ENCODE peak calls at places on chromosomes 4 and X, in eight cellular contexts. One of them, this sample, is unnamed.

GRCh38 chr4:158042591-158043030 is 130.2 kb downstream of the GASK1B start:
- DNase-seq in hippocampal formation: no peak
- DNase-seq in OCI-M1: no peak
- DNase-seq in anterior cingulate cortex: no peak
- DNase-seq in CD8-positive, alpha-beta T cell: no peak
- DNase-seq in stimulated activated CD4-positive, alpha-beta T cell treated with anti-CD3 and anti-CD28 coated beads, Interleukin-12 subunit alpha, Interleukin-12 subunit beta, amount 100 ng/mL, for 4 hours: no peak
- DNase-seq in SW 1271: no peak
- DNase-seq in Kasumi-1: no peak
- DNase-seq in this sample: no peak

GRCh38 chr4:4762909-4763814 is 96.3 kb upstream of the MSX1 start:
- DNase-seq in hippocampal formation: no peak
- DNase-seq in anterior cingulate cortex: no peak
- DNase-seq in CD8-positive, alpha-beta T cell: no peak
- DNase-seq in SW 1271: no peak
- DNase-seq in stimulated activated CD4-positive, alpha-beta T cell treated with anti-CD3 and anti-CD28 coated beads, Interleukin-12 subunit alpha, Interleukin-12 subunit beta, amount 100 ng/mL, for 4 hours: peak; percentile 4
- DNase-seq in OCI-M1: peak; percentile 82
- DNase-seq in Kasumi-1: no peak
- DNase-seq in this sample: no peak

GRCh38 chr4:112266823-112267222 is 18.9 kb downstream of the TIFA start:
- DNase-seq in stimulated activated CD4-positive, alpha-beta T cell treated with anti-CD3 and anti-CD28 coated beads, Interleukin-12 subunit alpha, Interleukin-12 subunit beta, amount 100 ng/mL, for 4 hours: no peak
- DNase-seq in SW 1271: peak; percentile 16
- DNase-seq in CD8-positive, alpha-beta T cell: no peak
- DNase-seq in Kasumi-1: peak; percentile 46
- DNase-seq in hippocampal formation: no peak
- DNase-seq in anterior cingulate cortex: no peak
- DNase-seq in OCI-M1: peak; percentile 38
- DNase-seq in this sample: no peak

GRCh38 chr4:4542824-4543485 is 1.1 kb upstream of the STX18 start:
- DNase-seq in Kasumi-1: no peak
- DNase-seq in OCI-M1: no peak
- DNase-seq in hippocampal formation: no peak
- DNase-seq in stimulated activated CD4-positive, alpha-beta T cell treated with anti-CD3 and anti-CD28 coated beads, Interleukin-12 subunit alpha, Interleukin-12 subunit beta, amount 100 ng/mL, for 4 hours: no peak
- DNase-seq in CD8-positive, alpha-beta T cell: no peak
- DNase-seq in SW 1271: no peak
- DNase-seq in anterior cingulate cortex: no peak
- DNase-seq in this sample: no peak

GRCh38 chrX:154348114-154348531 is 26.3 kb downstream of the FLNA start:
- DNase-seq in hippocampal formation: no peak
- DNase-seq in SW 1271: peak; percentile 12
- DNase-seq in OCI-M1: peak; percentile 2
- DNase-seq in anterior cingulate cortex: no peak
- DNase-seq in CD8-positive, alpha-beta T cell: no peak
- DNase-seq in Kasumi-1: no peak
- DNase-seq in stimulated activated CD4-positive, alpha-beta T cell treated with anti-CD3 and anti-CD28 coated beads, Interleukin-12 subunit alpha, Interleukin-12 subunit beta, amount 100 ng/mL, for 4 hours: no peak
- DNase-seq in this sample: no peak

GRCh38 chr4:139841464-139842195 is 176.0 kb downstream of the MGST2 start:
- DNase-seq in CD8-positive, alpha-beta T cell: peak; percentile 5
- DNase-seq in stimulated activated CD4-positive, alpha-beta T cell treated with anti-CD3 and anti-CD28 coated beads, Interleukin-12 subunit alpha, Interleukin-12 subunit beta, amount 100 ng/mL, for 4 hours: no peak
- DNase-seq in SW 1271: no peak
- DNase-seq in OCI-M1: peak; percentile 94
- DNase-seq in anterior cingulate cortex: no peak
- DNase-seq in Kasumi-1: no peak
- DNase-seq in hippocampal formation: no peak
- DNase-seq in this sample: peak; percentile 94

GRCh38 chr4:114488301-114488982 is 110.2 kb upstream of the UGT8 start:
- DNase-seq in Kasumi-1: no peak
- DNase-seq in hippocampal formation: no peak
- DNase-seq in SW 1271: no peak
- DNase-seq in CD8-positive, alpha-beta T cell: no peak
- DNase-seq in stimulated activated CD4-positive, alpha-beta T cell treated with anti-CD3 and anti-CD28 coated beads, Interleukin-12 subunit alpha, Interleukin-12 subunit beta, amount 100 ng/mL, for 4 hours: no peak
- DNase-seq in OCI-M1: no peak
- DNase-seq in anterior cingulate cortex: no peak
- DNase-seq in this sample: no peak

GRCh38 chr4:53777244-53777984 is 186.1 kb upstream of the LNX1 start:
- DNase-seq in OCI-M1: peak; percentile 8
- DNase-seq in CD8-positive, alpha-beta T cell: no peak
- DNase-seq in hippocampal formation: no peak
- DNase-seq in SW 1271: no peak
- DNase-seq in anterior cingulate cortex: no peak
- DNase-seq in stimulated activated CD4-positive, alpha-beta T cell treated with anti-CD3 and anti-CD28 coated beads, Interleukin-12 subunit alpha, Interleukin-12 subunit beta, amount 100 ng/mL, for 4 hours: no peak
- DNase-seq in Kasumi-1: peak; percentile 84
- DNase-seq in this sample: no peak

GRCh38 chrX:154452823-154453222 is 5.3 kb upstream of the PLXNA3 start:
- DNase-seq in hippocampal formation: peak; percentile 21
- DNase-seq in Kasumi-1: no peak
- DNase-seq in SW 1271: no peak
- DNase-seq in anterior cingulate cortex: peak; percentile 1
- DNase-seq in stimulated activated CD4-positive, alpha-beta T cell treated with anti-CD3 and anti-CD28 coated beads, Interleukin-12 subunit alpha, Interleukin-12 subunit beta, amount 100 ng/mL, for 4 hours: no peak
- DNase-seq in CD8-positive, alpha-beta T cell: no peak
- DNase-seq in OCI-M1: no peak
- DNase-seq in this sample: no peak

GRCh38 chr4:147039991-147040575 is 94.4 kb upstream of the TTC29 start:
- DNase-seq in Kasumi-1: no peak
- DNase-seq in stimulated activated CD4-positive, alpha-beta T cell treated with anti-CD3 and anti-CD28 coated beads, Interleukin-12 subunit alpha, Interleukin-12 subunit beta, amount 100 ng/mL, for 4 hours: no peak
- DNase-seq in OCI-M1: no peak
- DNase-seq in anterior cingulate cortex: no peak
- DNase-seq in hippocampal formation: no peak
- DNase-seq in CD8-positive, alpha-beta T cell: no peak
- DNase-seq in SW 1271: no peak
- DNase-seq in this sample: no peak

GRCh38 chrX:102113367-102113766 is 12.1 kb upstream of the TCEAL2 start:
- DNase-seq in Kasumi-1: no peak
- DNase-seq in hippocampal formation: no peak
- DNase-seq in anterior cingulate cortex: no peak
- DNase-seq in stimulated activated CD4-positive, alpha-beta T cell treated with anti-CD3 and anti-CD28 coated beads, Interleukin-12 subunit alpha, Interleukin-12 subunit beta, amount 100 ng/mL, for 4 hours: no peak
- DNase-seq in OCI-M1: no peak
- DNase-seq in SW 1271: no peak
- DNase-seq in CD8-positive, alpha-beta T cell: no peak
- DNase-seq in this sample: no peak

GRCh38 chr4:77854431-77855111 is 8.1 kb upstream of the MRPL1 start:
- DNase-seq in Kasumi-1: no peak
- DNase-seq in hippocampal formation: no peak
- DNase-seq in stimulated activated CD4-positive, alpha-beta T cell treated with anti-CD3 and anti-CD28 coated beads, Interleukin-12 subunit alpha, Interleukin-12 subunit beta, amount 100 ng/mL, for 4 hours: no peak
- DNase-seq in anterior cingulate cortex: no peak
- DNase-seq in SW 1271: no peak
- DNase-seq in OCI-M1: no peak
- DNase-seq in CD8-positive, alpha-beta T cell: no peak
- DNase-seq in this sample: no peak

GRCh38 chr4:173793937-173794510 is 264.0 kb upstream of the HAND2 start:
- DNase-seq in SW 1271: no peak
- DNase-seq in anterior cingulate cortex: no peak
- DNase-seq in hippocampal formation: no peak
- DNase-seq in Kasumi-1: no peak
- DNase-seq in CD8-positive, alpha-beta T cell: no peak
- DNase-seq in stimulated activated CD4-positive, alpha-beta T cell treated with anti-CD3 and anti-CD28 coated beads, Interleukin-12 subunit alpha, Interleukin-12 subunit beta, amount 100 ng/mL, for 4 hours: no peak
- DNase-seq in OCI-M1: no peak
- DNase-seq in this sample: no peak

GRCh38 chr4:186693159-186693815 is 30.4 kb downstream of the FAT1 start:
- DNase-seq in stimulated activated CD4-positive, alpha-beta T cell treated with anti-CD3 and anti-CD28 coated beads, Interleukin-12 subunit alpha, Interleukin-12 subunit beta, amount 100 ng/mL, for 4 hours: no peak
- DNase-seq in Kasumi-1: no peak
- DNase-seq in SW 1271: no peak
- DNase-seq in anterior cingulate cortex: no peak
- DNase-seq in CD8-positive, alpha-beta T cell: no peak
- DNase-seq in OCI-M1: no peak
- DNase-seq in hippocampal formation: no peak
- DNase-seq in this sample: peak; percentile 72

GRCh38 chrX:155997436-155997835 is at the start of gene IL9R:
- DNase-seq in SW 1271: no peak
- DNase-seq in anterior cingulate cortex: no peak
- DNase-seq in stimulated activated CD4-positive, alpha-beta T cell treated with anti-CD3 and anti-CD28 coated beads, Interleukin-12 subunit alpha, Interleukin-12 subunit beta, amount 100 ng/mL, for 4 hours: peak; percentile 22
- DNase-seq in Kasumi-1: no peak
- DNase-seq in OCI-M1: no peak
- DNase-seq in hippocampal formation: no peak
- DNase-seq in CD8-positive, alpha-beta T cell: peak; percentile 21
- DNase-seq in this sample: no peak

GRCh38 chr4:55431710-55432336 is 36.1 kb downstream of the TMEM165 start:
- DNase-seq in hippocampal formation: no peak
- DNase-seq in SW 1271: no peak
- DNase-seq in OCI-M1: no peak
- DNase-seq in CD8-positive, alpha-beta T cell: no peak
- DNase-seq in stimulated activated CD4-positive, alpha-beta T cell treated with anti-CD3 and anti-CD28 coated beads, Interleukin-12 subunit alpha, Interleukin-12 subunit beta, amount 100 ng/mL, for 4 hours: no peak
- DNase-seq in anterior cingulate cortex: no peak
- DNase-seq in Kasumi-1: no peak
- DNase-seq in this sample: no peak

GRCh38 chr4:56727150-56727549 is 46.1 kb upstream of the HOPX start:
- DNase-seq in hippocampal formation: no peak
- DNase-seq in anterior cingulate cortex: no peak
- DNase-seq in stimulated activated CD4-positive, alpha-beta T cell treated with anti-CD3 and anti-CD28 coated beads, Interleukin-12 subunit alpha, Interleukin-12 subunit beta, amount 100 ng/mL, for 4 hours: no peak
- DNase-seq in CD8-positive, alpha-beta T cell: no peak
- DNase-seq in SW 1271: no peak
- DNase-seq in Kasumi-1: no peak
- DNase-seq in OCI-M1: no peak
- DNase-seq in this sample: no peak

GRCh38 chrX:132393992-132394391 is 94.8 kb downstream of the MBNL3 start:
- DNase-seq in Kasumi-1: no peak
- DNase-seq in anterior cingulate cortex: no peak
- DNase-seq in OCI-M1: no peak
- DNase-seq in hippocampal formation: no peak
- DNase-seq in SW 1271: no peak
- DNase-seq in stimulated activated CD4-positive, alpha-beta T cell treated with anti-CD3 and anti-CD28 coated beads, Interleukin-12 subunit alpha, Interleukin-12 subunit beta, amount 100 ng/mL, for 4 hours: no peak
- DNase-seq in CD8-positive, alpha-beta T cell: no peak
- DNase-seq in this sample: no peak

GRCh38 chr4:5958199-5958735 is 60.0 kb downstream of the C4orf50 start:
- DNase-seq in Kasumi-1: no peak
- DNase-seq in hippocampal formation: no peak
- DNase-seq in CD8-positive, alpha-beta T cell: no peak
- DNase-seq in anterior cingulate cortex: no peak
- DNase-seq in SW 1271: no peak
- DNase-seq in stimulated activated CD4-positive, alpha-beta T cell treated with anti-CD3 and anti-CD28 coated beads, Interleukin-12 subunit alpha, Interleukin-12 subunit beta, amount 100 ng/mL, for 4 hours: no peak
- DNase-seq in OCI-M1: no peak
- DNase-seq in this sample: no peak

GRCh38 chr4:111136438-111136837 is 513.6 kb upstream of the PITX2 start:
- DNase-seq in SW 1271: no peak
- DNase-seq in Kasumi-1: no peak
- DNase-seq in anterior cingulate cortex: no peak
- DNase-seq in hippocampal formation: no peak
- DNase-seq in stimulated activated CD4-positive, alpha-beta T cell treated with anti-CD3 and anti-CD28 coated beads, Interleukin-12 subunit alpha, Interleukin-12 subunit beta, amount 100 ng/mL, for 4 hours: no peak
- DNase-seq in OCI-M1: peak; percentile 42
- DNase-seq in CD8-positive, alpha-beta T cell: no peak
- DNase-seq in this sample: no peak

GRCh38 chrX:48937065-48937907 is 18.5 kb upstream of the PIM2 start:
- DNase-seq in CD8-positive, alpha-beta T cell: peak; percentile 80
- DNase-seq in hippocampal formation: no peak
- DNase-seq in SW 1271: no peak
- DNase-seq in Kasumi-1: peak; percentile 31
- DNase-seq in anterior cingulate cortex: no peak
- DNase-seq in OCI-M1: peak; percentile 94
- DNase-seq in stimulated activated CD4-positive, alpha-beta T cell treated with anti-CD3 and anti-CD28 coated beads, Interleukin-12 subunit alpha, Interleukin-12 subunit beta, amount 100 ng/mL, for 4 hours: peak; percentile 73
- DNase-seq in this sample: peak; percentile 71

GRCh38 chr4:77229433-77229832 is 72.4 kb downstream of the CCNG2 start:
- DNase-seq in anterior cingulate cortex: no peak
- DNase-seq in hippocampal formation: no peak
- DNase-seq in Kasumi-1: no peak
- DNase-seq in stimulated activated CD4-positive, alpha-beta T cell treated with anti-CD3 and anti-CD28 coated beads, Interleukin-12 subunit alpha, Interleukin-12 subunit beta, amount 100 ng/mL, for 4 hours: no peak
- DNase-seq in CD8-positive, alpha-beta T cell: no peak
- DNase-seq in SW 1271: no peak
- DNase-seq in OCI-M1: no peak
- DNase-seq in this sample: no peak

GRCh38 chr4:105715692-105716278 is 7.2 kb downstream of the GSTCD start:
- DNase-seq in OCI-M1: peak; percentile 83
- DNase-seq in hippocampal formation: no peak
- DNase-seq in stimulated activated CD4-positive, alpha-beta T cell treated with anti-CD3 and anti-CD28 coated beads, Interleukin-12 subunit alpha, Interleukin-12 subunit beta, amount 100 ng/mL, for 4 hours: no peak
- DNase-seq in SW 1271: peak; percentile 19
- DNase-seq in CD8-positive, alpha-beta T cell: no peak
- DNase-seq in anterior cingulate cortex: no peak
- DNase-seq in Kasumi-1: peak; percentile 57
- DNase-seq in this sample: no peak

GRCh38 chr4:2788101-2788500 is 4.8 kb upstream of the SH3BP2 start:
- DNase-seq in Kasumi-1: no peak
- DNase-seq in stimulated activated CD4-positive, alpha-beta T cell treated with anti-CD3 and anti-CD28 coated beads, Interleukin-12 subunit alpha, Interleukin-12 subunit beta, amount 100 ng/mL, for 4 hours: no peak
- DNase-seq in hippocampal formation: no peak
- DNase-seq in CD8-positive, alpha-beta T cell: no peak
- DNase-seq in anterior cingulate cortex: no peak
- DNase-seq in OCI-M1: no peak
- DNase-seq in SW 1271: no peak
- DNase-seq in this sample: no peak

GRCh38 chr4:41538887-41539498 is 1.0 kb downstream of the LIMCH1 start:
- DNase-seq in SW 1271: no peak
- DNase-seq in CD8-positive, alpha-beta T cell: no peak
- DNase-seq in stimulated activated CD4-positive, alpha-beta T cell treated with anti-CD3 and anti-CD28 coated beads, Interleukin-12 subunit alpha, Interleukin-12 subunit beta, amount 100 ng/mL, for 4 hours: no peak
- DNase-seq in hippocampal formation: no peak
- DNase-seq in anterior cingulate cortex: no peak
- DNase-seq in OCI-M1: no peak
- DNase-seq in Kasumi-1: no peak
- DNase-seq in this sample: no peak

GRCh38 chr4:52052475-52052780 is 1.3 kb downstream of the SPATA18 start:
- DNase-seq in Kasumi-1: no peak
- DNase-seq in hippocampal formation: no peak
- DNase-seq in OCI-M1: no peak
- DNase-seq in anterior cingulate cortex: no peak
- DNase-seq in CD8-positive, alpha-beta T cell: no peak
- DNase-seq in SW 1271: no peak
- DNase-seq in stimulated activated CD4-positive, alpha-beta T cell treated with anti-CD3 and anti-CD28 coated beads, Interleukin-12 subunit alpha, Interleukin-12 subunit beta, amount 100 ng/mL, for 4 hours: no peak
- DNase-seq in this sample: no peak

GRCh38 chrX:586351-586750 is 44.2 kb upstream of the SHOX start:
- DNase-seq in Kasumi-1: no peak
- DNase-seq in stimulated activated CD4-positive, alpha-beta T cell treated with anti-CD3 and anti-CD28 coated beads, Interleukin-12 subunit alpha, Interleukin-12 subunit beta, amount 100 ng/mL, for 4 hours: no peak
- DNase-seq in hippocampal formation: no peak
- DNase-seq in SW 1271: no peak
- DNase-seq in OCI-M1: no peak
- DNase-seq in CD8-positive, alpha-beta T cell: no peak
- DNase-seq in anterior cingulate cortex: no peak
- DNase-seq in this sample: no peak

GRCh38 chr4:142331132-142331531 is 515.0 kb downstream of the INPP4B start:
- DNase-seq in SW 1271: no peak
- DNase-seq in Kasumi-1: no peak
- DNase-seq in anterior cingulate cortex: no peak
- DNase-seq in hippocampal formation: no peak
- DNase-seq in stimulated activated CD4-positive, alpha-beta T cell treated with anti-CD3 and anti-CD28 coated beads, Interleukin-12 subunit alpha, Interleukin-12 subunit beta, amount 100 ng/mL, for 4 hours: no peak
- DNase-seq in OCI-M1: no peak
- DNase-seq in CD8-positive, alpha-beta T cell: no peak
- DNase-seq in this sample: no peak

GRCh38 chrX:47215291-47215900 is 3.1 kb upstream of the CDK16 start:
- DNase-seq in CD8-positive, alpha-beta T cell: no peak
- DNase-seq in anterior cingulate cortex: no peak
- DNase-seq in OCI-M1: no peak
- DNase-seq in SW 1271: no peak
- DNase-seq in Kasumi-1: no peak
- DNase-seq in hippocampal formation: no peak
- DNase-seq in stimulated activated CD4-positive, alpha-beta T cell treated with anti-CD3 and anti-CD28 coated beads, Interleukin-12 subunit alpha, Interleukin-12 subunit beta, amount 100 ng/mL, for 4 hours: no peak
- DNase-seq in this sample: peak; percentile 33